ENCODE peak calls at places on chromosomes 16 and 17, in ten cellular contexts. One of them, this sample, is unnamed.

GRCh38 chr17:45734598-45734997 is 49.5 kb upstream of the CRHR1 start:
- DNase-seq in epithelial cell of proximal tubule: no peak
- DNase-seq in foreskin fibroblast: no peak
- DNase-seq in A172: no peak
- DNase-seq in mesenteric fat pad: no peak
- DNase-seq in right atrium auricular region: no peak
- DNase-seq in memory B cell: no peak
- DNase-seq in stimulated activated CD4-positive, alpha-beta T cell treated with anti-CD3 and anti-CD28 coated beads, TNF-alpha, amount 100 ng/mL, for 24 hours: no peak
- DNase-seq in HEK293T: no peak
- DNase-seq in lower leg skin: peak
- DNase-seq in this sample: no peak

GRCh38 chr16:87288753-87289362 is 28.3 kb downstream of the C16orf95 start:
- DNase-seq in epithelial cell of proximal tubule: no peak
- DNase-seq in foreskin fibroblast: peak
- DNase-seq in A172: no peak
- DNase-seq in mesenteric fat pad: no peak
- DNase-seq in right atrium auricular region: no peak
- DNase-seq in memory B cell: no peak
- DNase-seq in stimulated activated CD4-positive, alpha-beta T cell treated with anti-CD3 and anti-CD28 coated beads, TNF-alpha, amount 100 ng/mL, for 24 hours: no peak
- DNase-seq in HEK293T: no peak
- DNase-seq in lower leg skin: no peak
- DNase-seq in this sample: no peak

GRCh38 chr17:40727447-40728231 is 24.1 kb upstream of the KRT24 start:
- DNase-seq in epithelial cell of proximal tubule: peak
- DNase-seq in foreskin fibroblast: no peak
- DNase-seq in A172: peak
- DNase-seq in mesenteric fat pad: no peak
- DNase-seq in right atrium auricular region: no peak
- DNase-seq in memory B cell: peak
- DNase-seq in stimulated activated CD4-positive, alpha-beta T cell treated with anti-CD3 and anti-CD28 coated beads, TNF-alpha, amount 100 ng/mL, for 24 hours: no peak
- DNase-seq in HEK293T: no peak
- DNase-seq in lower leg skin: no peak
- DNase-seq in this sample: no peak

GRCh38 chr17:17740627-17741237 is 59.5 kb downstream of the RAI1 start:
- DNase-seq in epithelial cell of proximal tubule: no peak
- DNase-seq in foreskin fibroblast: no peak
- DNase-seq in A172: no peak
- DNase-seq in mesenteric fat pad: no peak
- DNase-seq in right atrium auricular region: no peak
- DNase-seq in memory B cell: no peak
- DNase-seq in stimulated activated CD4-positive, alpha-beta T cell treated with anti-CD3 and anti-CD28 coated beads, TNF-alpha, amount 100 ng/mL, for 24 hours: no peak
- DNase-seq in HEK293T: no peak
- DNase-seq in lower leg skin: no peak
- DNase-seq in this sample: no peak

GRCh38 chr17:67759355-67760171 is 41.8 kb downstream of the NOL11 start:
- DNase-seq in epithelial cell of proximal tubule: no peak
- DNase-seq in foreskin fibroblast: peak
- DNase-seq in A172: no peak
- DNase-seq in mesenteric fat pad: peak
- DNase-seq in right atrium auricular region: peak
- DNase-seq in memory B cell: no peak
- DNase-seq in stimulated activated CD4-positive, alpha-beta T cell treated with anti-CD3 and anti-CD28 coated beads, TNF-alpha, amount 100 ng/mL, for 24 hours: no peak
- DNase-seq in HEK293T: no peak
- DNase-seq in lower leg skin: peak
- DNase-seq in this sample: no peak

GRCh38 chr17:81512984-81513668 is 527 bp upstream of the ACTG1 start:
- DNase-seq in epithelial cell of proximal tubule: no peak
- DNase-seq in foreskin fibroblast: no peak
- DNase-seq in A172: peak
- DNase-seq in mesenteric fat pad: no peak
- DNase-seq in right atrium auricular region: peak
- DNase-seq in memory B cell: peak
- DNase-seq in stimulated activated CD4-positive, alpha-beta T cell treated with anti-CD3 and anti-CD28 coated beads, TNF-alpha, amount 100 ng/mL, for 24 hours: no peak
- DNase-seq in HEK293T: peak
- DNase-seq in lower leg skin: peak
- DNase-seq in this sample: peak

GRCh38 chr16:14172200-14172805 is 101.2 kb downstream of the MRTFB start:
- DNase-seq in epithelial cell of proximal tubule: no peak
- DNase-seq in foreskin fibroblast: peak
- DNase-seq in A172: peak
- DNase-seq in mesenteric fat pad: no peak
- DNase-seq in right atrium auricular region: no peak
- DNase-seq in memory B cell: no peak
- DNase-seq in stimulated activated CD4-positive, alpha-beta T cell treated with anti-CD3 and anti-CD28 coated beads, TNF-alpha, amount 100 ng/mL, for 24 hours: no peak
- DNase-seq in HEK293T: no peak
- DNase-seq in lower leg skin: no peak
- DNase-seq in this sample: no peak

GRCh38 chr17:82822281-82822680 is 17.5 kb downstream of the ZNF750 start:
- DNase-seq in epithelial cell of proximal tubule: no peak
- DNase-seq in foreskin fibroblast: no peak
- DNase-seq in A172: no peak
- DNase-seq in mesenteric fat pad: no peak
- DNase-seq in right atrium auricular region: no peak
- DNase-seq in memory B cell: no peak
- DNase-seq in stimulated activated CD4-positive, alpha-beta T cell treated with anti-CD3 and anti-CD28 coated beads, TNF-alpha, amount 100 ng/mL, for 24 hours: no peak
- DNase-seq in HEK293T: no peak
- DNase-seq in lower leg skin: no peak
- DNase-seq in this sample: no peak

GRCh38 chr17:45093444-45094110 is 32.5 kb downstream of the NMT1 start:
- DNase-seq in epithelial cell of proximal tubule: no peak
- DNase-seq in foreskin fibroblast: no peak
- DNase-seq in A172: no peak
- DNase-seq in mesenteric fat pad: no peak
- DNase-seq in right atrium auricular region: no peak
- DNase-seq in memory B cell: no peak
- DNase-seq in stimulated activated CD4-positive, alpha-beta T cell treated with anti-CD3 and anti-CD28 coated beads, TNF-alpha, amount 100 ng/mL, for 24 hours: no peak
- DNase-seq in HEK293T: no peak
- DNase-seq in lower leg skin: no peak
- DNase-seq in this sample: no peak

GRCh38 chr16:54236761-54237160 is 49.8 kb downstream of the IRX3 start:
- DNase-seq in epithelial cell of proximal tubule: no peak
- DNase-seq in foreskin fibroblast: peak
- DNase-seq in A172: no peak
- DNase-seq in mesenteric fat pad: no peak
- DNase-seq in right atrium auricular region: no peak
- DNase-seq in memory B cell: no peak
- DNase-seq in stimulated activated CD4-positive, alpha-beta T cell treated with anti-CD3 and anti-CD28 coated beads, TNF-alpha, amount 100 ng/mL, for 24 hours: no peak
- DNase-seq in HEK293T: no peak
- DNase-seq in lower leg skin: no peak
- DNase-seq in this sample: no peak

GRCh38 chr16:56776562-56776961 is 46.6 kb downstream of the NUP93 start:
- DNase-seq in epithelial cell of proximal tubule: no peak
- DNase-seq in foreskin fibroblast: no peak
- DNase-seq in A172: no peak
- DNase-seq in mesenteric fat pad: no peak
- DNase-seq in right atrium auricular region: no peak
- DNase-seq in memory B cell: no peak
- DNase-seq in stimulated activated CD4-positive, alpha-beta T cell treated with anti-CD3 and anti-CD28 coated beads, TNF-alpha, amount 100 ng/mL, for 24 hours: no peak
- DNase-seq in HEK293T: no peak
- DNase-seq in lower leg skin: no peak
- DNase-seq in this sample: no peak

GRCh38 chr16:10490141-10490540 is 90.3 kb downstream of the EMP2 start:
- DNase-seq in epithelial cell of proximal tubule: no peak
- DNase-seq in foreskin fibroblast: no peak
- DNase-seq in A172: no peak
- DNase-seq in mesenteric fat pad: no peak
- DNase-seq in right atrium auricular region: no peak
- DNase-seq in memory B cell: no peak
- DNase-seq in stimulated activated CD4-positive, alpha-beta T cell treated with anti-CD3 and anti-CD28 coated beads, TNF-alpha, amount 100 ng/mL, for 24 hours: no peak
- DNase-seq in HEK293T: no peak
- DNase-seq in lower leg skin: no peak
- DNase-seq in this sample: no peak

GRCh38 chr16:81567987-81568748 is 123.6 kb downstream of the CMIP start:
- DNase-seq in epithelial cell of proximal tubule: peak
- DNase-seq in foreskin fibroblast: peak
- DNase-seq in A172: peak
- DNase-seq in mesenteric fat pad: no peak
- DNase-seq in right atrium auricular region: no peak
- DNase-seq in memory B cell: no peak
- DNase-seq in stimulated activated CD4-positive, alpha-beta T cell treated with anti-CD3 and anti-CD28 coated beads, TNF-alpha, amount 100 ng/mL, for 24 hours: peak
- DNase-seq in HEK293T: no peak
- DNase-seq in lower leg skin: no peak
- DNase-seq in this sample: no peak

GRCh38 chr17:16930571-16931317 is 41.2 kb downstream of the TNFRSF13B start:
- DNase-seq in epithelial cell of proximal tubule: no peak
- DNase-seq in foreskin fibroblast: no peak
- DNase-seq in A172: no peak
- DNase-seq in mesenteric fat pad: no peak
- DNase-seq in right atrium auricular region: no peak
- DNase-seq in memory B cell: no peak
- DNase-seq in stimulated activated CD4-positive, alpha-beta T cell treated with anti-CD3 and anti-CD28 coated beads, TNF-alpha, amount 100 ng/mL, for 24 hours: no peak
- DNase-seq in HEK293T: no peak
- DNase-seq in lower leg skin: no peak
- DNase-seq in this sample: no peak

GRCh38 chr16:1614226-1615102 is 2.3 kb downstream of the CRAMP1 start:
- DNase-seq in epithelial cell of proximal tubule: no peak
- DNase-seq in foreskin fibroblast: peak
- DNase-seq in A172: no peak
- DNase-seq in mesenteric fat pad: no peak
- DNase-seq in right atrium auricular region: no peak
- DNase-seq in memory B cell: no peak
- DNase-seq in stimulated activated CD4-positive, alpha-beta T cell treated with anti-CD3 and anti-CD28 coated beads, TNF-alpha, amount 100 ng/mL, for 24 hours: no peak
- DNase-seq in HEK293T: peak
- DNase-seq in lower leg skin: no peak
- DNase-seq in this sample: peak

GRCh38 chr16:25063865-25064264 is 47.7 kb upstream of the LCMT1 start:
- DNase-seq in epithelial cell of proximal tubule: no peak
- DNase-seq in foreskin fibroblast: peak
- DNase-seq in A172: peak
- DNase-seq in mesenteric fat pad: no peak
- DNase-seq in right atrium auricular region: peak
- DNase-seq in memory B cell: no peak
- DNase-seq in stimulated activated CD4-positive, alpha-beta T cell treated with anti-CD3 and anti-CD28 coated beads, TNF-alpha, amount 100 ng/mL, for 24 hours: no peak
- DNase-seq in HEK293T: no peak
- DNase-seq in lower leg skin: no peak
- DNase-seq in this sample: peak

GRCh38 chr17:17590883-17591407 is 563 bp downstream of the PEMT start:
- DNase-seq in epithelial cell of proximal tubule: no peak
- DNase-seq in foreskin fibroblast: no peak
- DNase-seq in A172: no peak
- DNase-seq in mesenteric fat pad: no peak
- DNase-seq in right atrium auricular region: no peak
- DNase-seq in memory B cell: no peak
- DNase-seq in stimulated activated CD4-positive, alpha-beta T cell treated with anti-CD3 and anti-CD28 coated beads, TNF-alpha, amount 100 ng/mL, for 24 hours: no peak
- DNase-seq in HEK293T: no peak
- DNase-seq in lower leg skin: no peak
- DNase-seq in this sample: no peak

GRCh38 chr17:60305141-60305540 is 86.8 kb downstream of the USP32 start:
- DNase-seq in epithelial cell of proximal tubule: no peak
- DNase-seq in foreskin fibroblast: no peak
- DNase-seq in A172: no peak
- DNase-seq in mesenteric fat pad: no peak
- DNase-seq in right atrium auricular region: no peak
- DNase-seq in memory B cell: peak
- DNase-seq in stimulated activated CD4-positive, alpha-beta T cell treated with anti-CD3 and anti-CD28 coated beads, TNF-alpha, amount 100 ng/mL, for 24 hours: no peak
- DNase-seq in HEK293T: no peak
- DNase-seq in lower leg skin: no peak
- DNase-seq in this sample: no peak

This sample was measured in erythroblast.